ENCODE peak calls at places on chromosomes 13 and 19, in four cellular contexts. B is SK-N-SH, T is sigmoid colon, A is spleen. P is an unnamed sample.

GRCh38 chr13:26255717-26256277 is 1.9 kb downstream of the CDK8 start:
- DNase-seq in A (no peak), B (peak), T (no peak), P (no peak)

GRCh38 chr19:17236831-17237543 is 8.7 kb downstream of the NR2F6 start:
- DNase-seq in T (no peak), B (no peak), A (no peak), P (no peak)

GRCh38 chr19:28406237-28406596 is 806.7 kb downstream of the UQCRFS1 start:
- DNase-seq in B (no peak), A (no peak), T (no peak), P (no peak)

GRCh38 chr19:3135961-3136683 is at the start of gene GNA15:
- DNase-seq in T (no peak), B (no peak), A (peak), P (peak)

GRCh38 chr19:27774827-27775226 is 1438.1 kb downstream of the UQCRFS1 start:
- DNase-seq in B (no peak), T (no peak), A (no peak), P (no peak)

GRCh38 chr13:48159436-48160225 is 64.7 kb upstream of the MED4 start:
- DNase-seq in B (no peak), A (no peak), T (no peak), P (no peak)

GRCh38 chr13:33679658-33680012 is 138.3 kb upstream of the RFC3 start:
- DNase-seq in B (no peak), T (no peak), A (no peak), P (no peak)

GRCh38 chr13:112205990-112206389 is 139.0 kb downstream of the SOX1 start:
- DNase-seq in A (no peak), T (no peak), B (no peak), P (no peak)

GRCh38 chr13:33545492-33545891 is 259.9 kb upstream of the STARD13 start:
- DNase-seq in A (no peak), T (no peak), B (no peak), P (no peak)

GRCh38 chr13:94209110-94209509 is 270.4 kb downstream of the DCT start:
- DNase-seq in T (no peak), A (no peak), B (no peak), P (no peak)

GRCh38 chr19:20969498-20969897 is 46.4 kb downstream of the ZNF85 start:
- DNase-seq in B (no peak), T (no peak), A (no peak), P (no peak)

DNA sequence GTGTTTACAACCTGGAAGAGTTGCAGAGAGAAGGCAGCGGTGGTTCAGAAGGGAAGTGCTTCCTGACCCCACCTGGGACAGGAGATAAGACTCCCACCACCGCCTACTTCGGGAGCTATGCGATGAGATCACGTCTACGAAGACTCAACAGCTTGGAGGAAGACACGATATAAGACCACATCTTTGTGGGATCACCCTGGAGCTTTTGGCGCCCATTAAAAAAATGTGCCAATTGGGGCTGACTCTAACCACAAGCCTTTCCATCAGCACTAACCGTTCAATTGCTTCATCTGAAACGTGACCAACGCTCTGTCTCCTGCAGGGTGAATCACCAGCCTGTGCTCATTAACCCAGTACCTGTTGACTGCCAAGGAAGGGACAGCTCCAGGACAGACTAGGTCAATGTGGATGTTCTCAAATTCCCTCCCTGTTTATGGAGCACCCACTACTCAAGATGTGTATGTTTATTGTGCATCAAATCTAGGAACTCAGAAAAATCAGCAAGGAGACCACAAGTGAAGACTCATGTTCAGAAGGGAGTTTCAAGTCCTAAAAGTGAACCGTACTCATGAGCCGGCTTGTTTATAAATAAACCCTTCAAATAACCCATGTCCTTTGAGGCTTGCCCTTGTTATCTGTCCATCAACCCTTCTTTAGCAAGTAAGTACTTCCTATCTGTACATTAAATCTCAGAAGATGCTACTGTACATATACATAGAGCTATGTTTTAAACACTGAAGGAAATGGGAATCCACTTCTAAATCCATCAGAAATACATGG is 67.5 kb downstream of the LATS2 start:
- DNase-seq in B (no peak), A (no peak), T (no peak), P (no peak)
- TF ChIP-seq POLR2AphosphoS5 in B (no peak), A (no peak), T (no peak), P (no peak)

GRCh38 chr19:19402656-19403372 is 2.7 kb upstream of the GATAD2A start:
- DNase-seq in T (no peak), A (peak), B (no peak), P (no peak)

GRCh38 chr19:19403373-19403901 is 2.0 kb upstream of the GATAD2A start:
- DNase-seq in A (peak), T (no peak), B (no peak), P (no peak)

GRCh38 chr19:19405919-19406877 is 723 bp downstream of the GATAD2A start:
- DNase-seq in T (peak), B (peak), A (peak), P (peak)

GRCh38 chr19:19406878-19407639 is 1.6 kb downstream of the GATAD2A start:
- DNase-seq in A (peak), T (peak), B (no peak), P (peak)

DNA sequence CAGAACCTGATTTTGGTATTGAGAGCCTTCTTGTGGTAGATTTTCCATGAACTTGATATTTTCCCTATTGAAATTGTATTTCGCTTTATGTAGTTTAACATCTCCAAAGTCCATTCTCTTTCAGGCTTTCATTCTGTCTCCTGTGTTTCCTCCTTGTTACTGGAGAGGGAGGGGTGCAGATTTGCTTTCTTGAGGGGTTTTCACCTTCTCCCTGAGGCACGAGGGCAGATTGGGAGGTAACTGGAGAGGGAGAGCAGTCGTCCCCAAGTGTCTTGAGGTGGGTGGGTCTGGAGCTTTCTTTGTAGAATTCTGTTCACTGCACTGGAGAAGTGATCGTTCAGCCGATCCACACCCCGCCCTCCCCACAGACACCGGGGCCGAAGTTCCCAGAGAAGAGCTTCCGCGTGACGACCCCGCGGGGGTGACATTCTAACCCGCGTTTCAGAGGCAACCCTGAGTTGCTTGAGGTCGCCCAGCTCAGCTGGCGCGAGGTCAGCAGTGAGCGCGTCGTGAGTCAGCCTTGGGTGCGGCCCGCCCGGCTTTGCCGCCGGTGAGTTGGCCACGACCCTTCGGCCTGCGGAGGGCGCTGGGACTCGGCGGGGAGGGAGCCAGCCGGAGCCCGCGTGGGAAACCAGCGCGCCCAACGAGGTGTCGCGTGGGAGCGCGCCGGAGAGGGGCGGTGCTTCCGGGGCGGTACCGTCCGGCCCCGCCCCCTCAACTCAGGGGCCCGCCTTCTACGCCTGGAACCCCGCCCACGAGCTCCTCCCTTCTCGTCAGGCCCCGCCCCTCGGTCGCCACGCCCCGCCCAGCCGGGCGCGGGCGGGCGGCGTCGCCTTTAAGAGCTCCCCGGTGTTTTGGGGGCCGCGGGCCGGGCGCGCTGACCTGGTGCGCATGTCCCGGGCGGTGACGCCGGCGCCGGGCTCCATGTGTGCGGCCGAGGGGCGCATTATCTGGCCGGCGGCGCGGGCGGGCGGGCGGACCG is at the start of gene GATAD2A:
- DNase-seq in T (peak), B (peak), A (peak), P (peak)
- TF ChIP-seq POLR2AphosphoS5 in T (peak), B (peak), A (peak), P (peak)

DNA sequence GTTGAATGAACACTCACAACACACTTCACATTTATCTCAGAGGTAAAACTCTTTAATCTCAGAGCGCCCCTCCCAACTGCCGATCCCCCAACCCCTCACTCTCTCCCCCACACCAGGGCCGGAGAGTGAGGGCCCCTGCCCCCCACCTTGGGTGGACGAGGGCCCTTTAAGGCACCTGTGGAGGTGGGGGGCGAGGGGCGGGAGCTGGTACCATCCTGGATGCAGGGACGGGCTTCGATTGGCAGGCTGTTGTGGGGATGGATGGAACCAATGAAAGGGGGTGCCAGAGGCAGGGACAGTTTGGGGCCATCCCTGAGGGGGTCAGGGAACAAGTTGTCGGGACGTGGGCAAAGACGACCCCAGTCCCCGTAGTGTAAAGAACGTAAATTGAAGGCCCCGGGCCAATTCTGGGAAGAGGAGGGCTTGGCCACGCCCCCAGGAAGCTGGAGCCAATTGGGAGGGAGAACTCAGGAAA is 1.7 kb upstream of the PNKP start:
- DNase-seq in B (peak), T (no peak), A (no peak), P (no peak)
- TF ChIP-seq POLR2AphosphoS5 in B (no peak), T (peak), A (no peak), P (no peak)

DNA sequence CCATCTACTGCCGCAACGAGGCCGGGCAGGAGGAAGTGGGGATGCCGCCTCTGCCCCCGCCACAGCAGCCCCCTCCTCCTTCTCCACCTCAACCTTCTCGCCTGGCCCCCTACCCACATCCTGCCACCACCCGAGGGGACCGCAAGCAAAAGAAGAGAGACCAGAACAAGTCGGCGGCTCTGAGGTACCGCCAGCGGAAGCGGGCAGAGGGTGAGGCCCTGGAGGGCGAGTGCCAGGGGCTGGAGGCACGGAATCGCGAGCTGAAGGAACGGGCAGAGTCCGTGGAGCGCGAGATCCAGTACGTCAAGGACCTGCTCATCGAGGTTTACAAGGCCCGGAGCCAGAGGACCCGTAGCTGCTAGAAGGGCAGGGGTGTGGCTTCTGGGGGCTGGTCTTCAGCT is 3.4 kb upstream of the NUP62 start:
- DNase-seq in A (peak), T (no peak), B (no peak), P (no peak)
- TF ChIP-seq POLR2AphosphoS5 in A (peak), T (no peak), B (no peak), P (no peak)

GRCh38 chr19:37719111-37719926 is at the start of gene ZNF607:
- DNase-seq in T (peak), A (peak), B (peak), P (peak)
- TF ChIP-seq POLR2AphosphoS5 in T (peak), A (peak), B (peak), P (peak)

DNA sequence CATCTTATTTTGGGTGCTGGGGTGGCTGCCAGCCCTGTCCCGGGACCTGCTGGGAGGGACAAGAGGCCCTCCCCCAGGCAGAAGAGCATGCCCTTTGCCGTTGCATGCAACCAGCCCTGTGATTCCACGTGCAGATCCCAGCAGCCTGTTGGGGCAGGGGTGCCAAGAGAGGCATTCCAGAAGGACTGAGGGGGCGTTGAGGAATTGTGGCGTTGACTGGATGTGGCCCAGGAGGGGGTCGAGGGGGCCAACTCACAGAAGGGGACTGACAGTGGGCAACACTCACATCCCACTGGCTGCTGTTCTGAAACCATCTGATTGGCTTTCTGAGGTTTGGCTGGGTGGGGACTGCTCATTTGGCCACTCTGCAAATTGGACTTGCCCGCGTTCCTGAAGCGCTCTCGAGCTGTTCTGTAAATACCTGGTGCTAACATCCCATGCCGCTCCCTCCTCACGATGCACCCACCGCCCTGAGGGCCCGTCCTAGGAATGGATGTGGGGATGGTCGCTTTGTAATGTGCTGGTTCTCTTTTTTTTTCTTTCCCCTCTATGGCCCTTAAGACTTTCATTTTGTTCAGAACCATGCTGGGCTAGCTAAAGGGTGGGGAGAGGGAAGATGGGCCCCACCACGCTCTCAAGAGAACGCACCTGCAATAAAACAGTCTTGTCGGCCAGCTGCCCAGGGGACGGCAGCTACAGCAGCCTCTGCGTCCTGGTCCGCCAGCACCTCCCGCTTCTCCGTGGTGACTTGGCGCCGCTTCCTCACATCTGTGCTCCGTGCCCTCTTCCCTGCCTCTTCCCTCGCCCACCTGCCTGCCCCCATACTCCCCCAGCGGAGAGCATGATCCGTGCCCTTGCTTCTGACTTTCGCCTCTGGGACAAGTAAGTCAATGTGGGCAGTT is 8.6 kb downstream of the CALM3 start:
- DNase-seq in T (peak), B (peak), A (peak), P (peak)
- TF ChIP-seq POLR2AphosphoS5 in T (no peak), B (no peak), A (no peak), P (no peak)

GRCh38 chr13:27617801-27618411 is 2.4 kb downstream of the LNX2 start:
- DNase-seq in T (no peak), B (no peak), A (no peak), P (no peak)

GRCh38 chr13:27619711-27620376 is 485 bp downstream of the LNX2 start:
- DNase-seq in B (peak), T (peak), A (peak), P (peak)

GRCh38 chr13:27621116-27621365 is 651 bp upstream of the POLR1D start:
- DNase-seq in B (no peak), A (no peak), T (no peak), P (no peak)

GRCh38 chr13:27620377-27621115 is at the start of gene LNX2:
- DNase-seq in A (peak), T (peak), B (peak), P (peak)

GRCh38 chr13:27619093-27619705 is 1.1 kb downstream of the LNX2 start:
- DNase-seq in B (no peak), T (no peak), A (no peak), P (no peak)
- TF ChIP-seq POLR2AphosphoS5 in B (no peak), T (no peak), A (no peak), P (no peak)

GRCh38 chr19:5672708-5673459 is 7.4 kb downstream of the MICOS13 start:
- DNase-seq in T (no peak), A (no peak), B (no peak), P (no peak)
- TF ChIP-seq POLR2AphosphoS5 in T (no peak), A (peak), B (no peak), P (no peak)

GRCh38 chr13:105165449-105166125 is 1369.9 kb downstream of the EFNB2 start:
- DNase-seq in B (no peak), T (no peak), A (no peak), P (peak)
- TF ChIP-seq POLR2AphosphoS5 in B (no peak), T (no peak), A (no peak), P (no peak)

GRCh38 chr19:1720237-1720636 is 33.1 kb upstream of the ONECUT3 start:
- DNase-seq in T (no peak), A (no peak), B (peak), P (no peak)
- TF ChIP-seq POLR2AphosphoS5 in T (no peak), A (no peak), B (no peak), P (no peak)

P was measured in transverse colon.